ENCODE peak calls at places on chromosomes 2 and 18, in nine cellular contexts. D is stomach; N is heart right ventricle; L is MG63; Y is fibroblast of lung; C is GM20000; S is psoas muscle; E is breast epithelium; X is activated CD4-positive, alpha-beta T cell treated with anti-CD3 and anti-CD28 coated beads for 4 hours. F is an unnamed sample.

GRCh38 chr2:121398853-121399252 is 113.9 kb upstream of the TFCP2L1 start:
- DNase-seq in D (no peak), N (no peak), L (no peak), Y (peak; percentile 59), C (no peak), S (no peak), E (no peak), X (no peak), F (no peak)

GRCh38 chr2:40394030-40394429 is 57.9 kb downstream of the SLC8A1 start:
- DNase-seq in D (no peak), N (no peak), L (no peak), Y (no peak), C (no peak), S (no peak), E (no peak), X (no peak), F (no peak)

GRCh38 chr2:42047488-42048317 is at the start of gene PKDCC:
- DNase-seq in D (peak; percentile 77), N (peak; percentile 83), L (peak; percentile 91), Y (peak; percentile 86), C (peak; percentile 87), S (peak; percentile 89), E (peak; percentile 31), X (peak; percentile 7), F (peak; percentile 16)

GRCh38 chr2:241224068-241224850 is 35.8 kb downstream of the ANO7 start:
- DNase-seq in D (no peak), N (peak; percentile 58), L (peak; percentile 18), Y (peak; percentile 55), C (no peak), S (peak; percentile 47), E (no peak), X (no peak), F (no peak)

GRCh38 chr18:13525381-13526029 is 200.9 kb downstream of the FAM210A start:
- DNase-seq in D (no peak), N (no peak), L (no peak), Y (no peak), C (no peak), S (no peak), E (peak; percentile 2), X (no peak), F (no peak)

GRCh38 chr2:186641807-186642321 is 52.0 kb upstream of the FAM171B start:
- DNase-seq in D (no peak), N (peak; percentile 45), L (peak; percentile 31), Y (peak; percentile 78), C (peak; percentile 36), S (no peak), E (no peak), X (peak; percentile 41), F (no peak)

GRCh38 chr2:99637157-99637697 is 147.4 kb upstream of the REV1 start:
- DNase-seq in D (no peak), N (no peak), L (no peak), Y (no peak), C (no peak), S (no peak), E (no peak), X (no peak), F (no peak)

GRCh38 chr18:39966275-39966674 is 1988.8 kb upstream of the PIK3C3 start:
- DNase-seq in D (no peak), N (no peak), L (no peak), Y (no peak), C (no peak), S (no peak), E (peak; percentile 27), X (no peak), F (no peak)

GRCh38 chr2:239400000-239400831 is 604 bp downstream of the HDAC4 start:
- DNase-seq in D (no peak), N (no peak), L (peak; percentile 8), Y (peak; percentile 68), C (no peak), S (no peak), E (no peak), X (no peak), F (no peak)

GRCh38 chr18:23401400-23402347 is 51.4 kb upstream of the RIOK3 start:
- DNase-seq in D (peak; percentile 56), N (no peak), L (peak; percentile 26), Y (peak; percentile 61), C (no peak), S (no peak), E (no peak), X (no peak), F (no peak)

GRCh38 chr2:84894758-84895520 is 10.5 kb upstream of the TMSB10 start:
- DNase-seq in D (no peak), N (no peak), L (peak; percentile 70), Y (no peak), C (no peak), S (no peak), E (no peak), X (no peak), F (no peak)

GRCh38 chr18:24114924-24115549 is 23.8 kb upstream of the CABYR start:
- DNase-seq in D (no peak), N (no peak), L (no peak), Y (peak; percentile 21), C (no peak), S (no peak), E (no peak), X (no peak), F (no peak)

GRCh38 chr2:169891593-169892298 is 64.5 kb downstream of the UBR3 start:
- DNase-seq in D (no peak), N (no peak), L (no peak), Y (peak; percentile 85), C (no peak), S (no peak), E (no peak), X (no peak), F (no peak)

GRCh38 chr2:193695367-193695766 is 1500.6 kb upstream of the TMEFF2 start:
- DNase-seq in D (no peak), N (no peak), L (peak; percentile 5), Y (peak; percentile 1), C (no peak), S (no peak), E (no peak), X (no peak), F (no peak)

GRCh38 chr2:171248205-171248662 is 87.5 kb upstream of the TLK1 start:
- DNase-seq in D (no peak), N (no peak), L (no peak), Y (no peak), C (peak; percentile 27), S (no peak), E (no peak), X (peak; percentile 13), F (peak; percentile 15)

GRCh38 chr2:219844756-219845155 is 217.3 kb downstream of the SLC4A3 start:
- DNase-seq in D (no peak), N (no peak), L (no peak), Y (no peak), C (peak; percentile 56), S (no peak), E (no peak), X (no peak), F (no peak)

GRCh38 chr2:145194671-145195070 is 674.8 kb upstream of the ZEB2 start:
- DNase-seq in D (no peak), N (no peak), L (no peak), Y (no peak), C (no peak), S (no peak), E (no peak), X (no peak), F (no peak)

GRCh38 chr2:18626256-18626668 is 36.9 kb upstream of the NT5C1B start:
- DNase-seq in D (no peak), N (no peak), L (no peak), Y (peak; percentile 34), C (no peak), S (no peak), E (no peak), X (no peak), F (no peak)

GRCh38 chr2:174026122-174026845 is 61.1 kb upstream of the SP3 start:
- DNase-seq in D (no peak), N (no peak), L (no peak), Y (peak; percentile 66), C (no peak), S (no peak), E (no peak), X (no peak), F (no peak)

GRCh38 chr2:43119303-43119702 is 107.1 kb downstream of the ZFP36L2 start:
- DNase-seq in D (no peak), N (no peak), L (no peak), Y (no peak), C (no peak), S (no peak), E (no peak), X (no peak), F (no peak)

GRCh38 chr2:120750488-120751210 is 15.0 kb downstream of the GLI2 start:
- DNase-seq in D (peak; percentile 20), N (no peak), L (peak; percentile 21), Y (no peak), C (no peak), S (no peak), E (no peak), X (no peak), F (no peak)

GRCh38 chr2:2960817-2961216 is 416.8 kb downstream of the EIPR1 start:
- DNase-seq in D (no peak), N (no peak), L (no peak), Y (no peak), C (no peak), S (no peak), E (no peak), X (no peak), F (no peak)

GRCh38 chr2:234493117-234493516 is 3.8 kb downstream of the ARL4C start:
- DNase-seq in D (no peak), N (no peak), L (no peak), Y (no peak), C (no peak), S (no peak), E (no peak), X (no peak), F (no peak)

GRCh38 chr2:207182916-207183315 is 17.2 kb upstream of the KLF7 start:
- DNase-seq in D (no peak), N (no peak), L (no peak), Y (no peak), C (no peak), S (no peak), E (no peak), X (no peak), F (no peak)

GRCh38 chr2:145123606-145124005 is 603.7 kb upstream of the ZEB2 start:
- DNase-seq in D (peak; percentile 26), N (peak; percentile 40), L (peak; percentile 19), Y (peak; percentile 58), C (no peak), S (peak; percentile 9), E (no peak), X (no peak), F (no peak)

GRCh38 chr18:80129672-80130367 is 20.8 kb downstream of the ADNP2 start:
- DNase-seq in D (no peak), N (no peak), L (no peak), Y (no peak), C (no peak), S (no peak), E (no peak), X (no peak), F (no peak)

GRCh38 chr2:36820942-36821605 is 124.6 kb downstream of the VIT start:
- DNase-seq in D (no peak), N (no peak), L (no peak), Y (no peak), C (no peak), S (no peak), E (peak; percentile 32), X (no peak), F (no peak)

GRCh38 chr2:43220982-43221659 is 5.3 kb downstream of the ZFP36L2 start:
- DNase-seq in D (peak; percentile 50), N (peak; percentile 76), L (peak; percentile 94), Y (peak; percentile 99), C (no peak), S (peak; percentile 75), E (peak; percentile 48), X (peak; percentile 26), F (peak; percentile 43)

GRCh38 chr2:220310326-220310936 is 683.0 kb downstream of the SLC4A3 start:
- DNase-seq in D (no peak), N (peak; percentile 8), L (peak; percentile 28), Y (no peak), C (no peak), S (no peak), E (no peak), X (no peak), F (no peak)

F was measured in T-cell.